ENCODE peak calls at places on chromosomes 13 and 19, in five cellular contexts. Q is HFFc6, X is endothelial cell, J is gastrocnemius medialis, N is ovary. P is an unnamed sample.
A peak's percentile ranks its signal among the peaks of the same experiment; 100 is the strongest.

GRCh38 chr13:79435549-79435948 is 29.5 kb upstream of the RBM26 start:
- DNase-seq in Q (peak; percentile 89), X (no peak), J (no peak), N (no peak), P (no peak)

GRCh38 chr13:111904701-111905608 is 162.0 kb upstream of the SOX1 start:
- DNase-seq in Q (no peak), X (no peak), J (no peak), N (no peak), P (no peak)

GRCh38 chr19:34996978-34997640 is 3.0 kb upstream of the GRAMD1A start:
- DNase-seq in Q (no peak), X (no peak), J (no peak), N (no peak), P (no peak)

GRCh38 chr19:41882568-41883462 is at the start of gene ARHGEF1:
- DNase-seq in Q (no peak), X (peak; percentile 67), J (no peak), N (peak; percentile 49), P (no peak)

GRCh38 chr13:76764916-76765315 is 121.3 kb downstream of the KCTD12 start:
- DNase-seq in Q (no peak), X (no peak), J (no peak), N (no peak), P (no peak)

GRCh38 chr13:90683711-90684131 is 663.8 kb upstream of the MIR17HG start:
- DNase-seq in Q (no peak), X (no peak), J (no peak), N (no peak), P (no peak)

GRCh38 chr13:26480246-26480855 is 77.1 kb upstream of the WASF3 start:
- DNase-seq in Q (peak; percentile 35), X (no peak), J (no peak), N (no peak), P (no peak)

GRCh38 chr13:81658598-81659370 is 1317.9 kb upstream of the SPRY2 start:
- DNase-seq in Q (no peak), X (no peak), J (no peak), N (no peak), P (no peak)

GRCh38 chr19:7829561-7830271 is at the start of gene EVI5L:
- DNase-seq in Q (peak; percentile 100), X (peak; percentile 99), J (peak; percentile 99), N (peak; percentile 99), P (peak; percentile 100)

GRCh38 chr13:82905071-82905470 is 977.2 kb downstream of the SLITRK1 start:
- DNase-seq in Q (no peak), X (no peak), J (no peak), N (no peak), P (no peak)

GRCh38 chr19:2312819-2313501 is 5.0 kb upstream of the LINGO3 start:
- DNase-seq in Q (no peak), X (no peak), J (no peak), N (no peak), P (no peak)

GRCh38 chr19:29577662-29577963 is 28.5 kb upstream of the POP4 start:
- DNase-seq in Q (no peak), X (no peak), J (no peak), N (no peak), P (no peak)

GRCh38 chr13:29362849-29363604 is 232.5 kb downstream of the SLC7A1 start:
- DNase-seq in Q (peak; percentile 29), X (peak; percentile 71), J (no peak), N (peak; percentile 23), P (peak; percentile 52)

GRCh38 chr13:93227906-93228801 is 1.5 kb downstream of the GPC6 start:
- DNase-seq in Q (peak; percentile 73), X (peak; percentile 76), J (peak; percentile 36), N (peak; percentile 76), P (peak; percentile 67)

GRCh38 chr19:46979103-46979769 is 40.4 kb upstream of the NPAS1 start:
- DNase-seq in Q (no peak), X (no peak), J (peak; percentile 78), N (no peak), P (no peak)

GRCh38 chr19:16078759-16079707 is 2.7 kb downstream of the TPM4 start:
- DNase-seq in Q (peak; percentile 98), X (no peak), J (peak; percentile 67), N (peak; percentile 80), P (no peak)

GRCh38 chr19:49677232-49677881 is at the start of gene PRMT1:
- DNase-seq in Q (no peak), X (peak; percentile 65), J (peak; percentile 47), N (peak; percentile 70), P (peak; percentile 51)

GRCh38 chr19:35466259-35466658 is 18.2 kb downstream of the FFAR2 start:
- DNase-seq in Q (no peak), X (no peak), J (no peak), N (no peak), P (no peak)

GRCh38 chr13:72495681-72496080 is 231.7 kb downstream of the MZT1 start:
- DNase-seq in Q (no peak), X (no peak), J (no peak), N (no peak), P (no peak)

GRCh38 chr19:55683449-55684261 is 8.6 kb downstream of the EPN1 start:
- DNase-seq in Q (no peak), X (no peak), J (no peak), N (no peak), P (no peak)

GRCh38 chr19:22140356-22140755 is 56.4 kb downstream of the ZNF676 start:
- DNase-seq in Q (no peak), X (no peak), J (no peak), N (no peak), P (no peak)

GRCh38 chr19:6828698-6829633 is 56.5 kb downstream of the VAV1 start:
- DNase-seq in Q (no peak), X (no peak), J (no peak), N (no peak), P (no peak)

GRCh38 chr13:31069808-31070544 is 91.7 kb downstream of the HSPH1 start:
- DNase-seq in Q (no peak), X (no peak), J (no peak), N (no peak), P (no peak)

GRCh38 chr19:6528544-6529121 is 2.2 kb upstream of the TNFSF9 start:
- DNase-seq in Q (no peak), X (no peak), J (peak; percentile 52), N (no peak), P (no peak)

GRCh38 chr19:23283925-23284324 is 33.7 kb upstream of the ZNF724 start:
- DNase-seq in Q (peak; percentile 39), X (peak; percentile 43), J (peak; percentile 18), N (peak; percentile 23), P (peak; percentile 47)

GRCh38 chr13:113656831-113657671 is 947 bp downstream of the ATP4B start:
- DNase-seq in Q (no peak), X (no peak), J (peak; percentile 8), N (no peak), P (no peak)

GRCh38 chr19:40129425-40129824 is 38.7 kb upstream of the ZNF780A start:
- DNase-seq in Q (no peak), X (no peak), J (no peak), N (no peak), P (no peak)

DNA sequence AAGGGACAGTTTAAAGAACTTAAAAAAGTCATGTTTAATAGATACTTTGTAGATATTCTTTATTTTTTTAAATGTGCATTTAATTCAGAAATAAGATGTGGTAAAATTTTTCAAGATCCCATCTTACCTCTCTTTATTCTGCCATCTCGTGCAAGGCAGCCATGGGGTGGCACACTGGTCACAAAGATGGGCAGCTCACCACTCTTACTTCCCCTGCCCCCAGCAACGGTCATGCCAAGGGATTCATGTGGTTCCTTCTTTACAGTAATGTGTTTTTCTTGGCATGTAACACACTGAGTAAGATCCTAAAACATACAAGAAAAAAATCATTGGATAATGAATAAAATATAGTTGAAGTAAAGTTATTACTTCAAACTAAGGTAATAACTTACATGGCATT is 64.2 kb downstream of the LNX2 start:
- DNase-seq in Q (peak; percentile 21), X (no peak), J (peak; percentile 17), N (no peak), P (no peak)
- TF ChIP-seq CTCF in Q (peak; percentile 25), X (no peak), J (peak; percentile 35), N (no peak), P (no peak)

DNA sequence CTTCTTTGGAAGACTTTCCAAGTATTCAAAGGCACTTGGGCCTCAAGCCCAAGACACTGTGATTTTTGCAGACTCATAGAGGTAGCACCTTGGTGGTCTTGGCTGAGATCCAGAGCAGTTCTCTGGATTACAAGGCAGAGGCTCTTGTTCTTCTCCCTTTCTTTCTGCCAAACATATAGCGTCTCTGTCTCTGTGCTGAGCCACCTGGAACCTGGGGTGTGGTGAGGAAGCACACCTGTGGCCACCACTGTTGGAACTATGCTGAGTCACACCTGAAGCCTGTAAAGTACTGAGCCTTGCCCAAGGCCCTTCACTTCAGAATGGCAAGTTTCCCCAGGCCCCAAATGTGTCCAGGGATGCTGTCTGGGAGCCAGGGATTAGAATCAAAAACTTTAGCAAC is 127.5 kb downstream of the FREM2 start:
- DNase-seq in Q (no peak), X (no peak), J (no peak), N (no peak), P (no peak)
- TF ChIP-seq CTCF in Q (no peak), X (no peak), J (no peak), N (no peak), P (no peak)

GRCh38 chr19:44903602-44904425 is 1.8 kb upstream of the APOE start:
- DNase-seq in Q (peak; percentile 38), X (peak; percentile 87), J (peak; percentile 42), N (peak; percentile 81), P (peak; percentile 90)

GRCh38 chr19:44905437-44906160 is at the start of gene APOE:
- DNase-seq in Q (no peak), X (peak; percentile 40), J (no peak), N (peak; percentile 48), P (no peak)

GRCh38 chr19:44903216-44903601 is 2.4 kb upstream of the APOE start:
- DNase-seq in Q (no peak), X (no peak), J (no peak), N (no peak), P (no peak)

GRCh38 chr19:44907613-44908012 is 2.0 kb downstream of the APOE start:
- DNase-seq in Q (no peak), X (no peak), J (no peak), N (no peak), P (no peak)

DNA sequence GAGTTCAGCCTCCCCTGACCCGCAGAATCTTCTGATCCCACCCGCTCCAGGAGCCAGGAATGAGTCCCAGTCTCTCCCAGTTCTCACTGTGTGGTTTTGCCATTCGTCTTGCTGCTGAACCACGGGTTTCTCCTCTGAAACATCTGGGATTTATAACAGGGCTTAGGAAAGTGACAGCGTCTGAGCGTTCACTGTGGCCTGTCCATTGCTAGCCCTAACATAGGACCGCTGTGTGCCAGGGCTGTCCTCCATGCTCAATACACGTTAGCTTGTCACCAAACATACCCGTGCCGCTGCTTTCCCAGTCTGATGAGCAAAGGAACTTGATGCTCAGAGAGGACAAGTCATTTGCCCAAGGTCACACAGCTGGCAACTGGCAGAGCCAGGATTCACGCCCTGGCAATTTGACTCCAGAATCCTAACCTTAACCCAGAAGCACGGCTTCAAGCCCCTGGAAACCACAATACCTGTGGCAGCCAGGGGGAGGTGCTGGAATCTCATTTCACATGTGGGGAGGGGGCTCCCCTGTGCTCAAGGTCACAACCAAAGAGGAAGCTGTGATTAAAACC is 1.1 kb upstream of the APOE start:
- DNase-seq in Q (no peak), X (no peak), J (no peak), N (no peak), P (no peak)
- TF ChIP-seq CTCF in Q (peak; percentile 46), X (no peak), J (no peak), N (no peak), P (peak; percentile 41)

DNA sequence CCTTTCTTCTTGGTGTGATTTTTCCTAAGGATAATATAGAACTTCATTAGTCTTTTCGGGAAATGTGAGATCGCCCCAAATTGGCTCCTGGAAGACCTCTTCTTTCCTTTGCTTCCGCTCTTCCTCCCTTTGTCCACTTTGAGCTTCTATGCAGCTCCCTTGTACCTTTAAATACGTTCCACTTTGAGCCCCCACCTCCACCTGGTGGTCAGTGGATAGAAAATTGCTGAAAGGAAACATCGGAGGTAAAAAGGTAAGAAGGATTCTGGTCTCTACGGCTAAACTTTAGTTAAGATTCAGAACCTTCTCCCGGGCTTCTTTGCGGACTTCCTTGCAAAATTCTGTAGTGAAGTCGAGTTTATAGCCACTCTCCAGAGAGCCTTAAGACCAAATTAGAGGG is 55.0 kb upstream of the TM9SF2 start:
- DNase-seq in Q (no peak), X (no peak), J (no peak), N (no peak), P (no peak)
- TF ChIP-seq CTCF in Q (no peak), X (peak; percentile 13), J (no peak), N (no peak), P (peak; percentile 33)

P was measured in neural crest cell.